ENCODE peak calls at places on chromosomes 6 and 20, in eight cellular contexts. One of them, this sample, is unnamed.

GRCh38 chr6:137698636-137699035 is 168.4 kb upstream of the TNFAIP3 start:
- DNase-seq in ovary: no peak
- DNase-seq in heart left ventricle: no peak
- DNase-seq in body of pancreas: no peak
- DNase-seq in stomach: no peak
- DNase-seq in adrenal gland: peak; percentile 30
- DNase-seq in lower leg skin: peak; percentile 35
- DNase-seq in transverse colon: peak; percentile 15
- DNase-seq in this sample: no peak

GRCh38 chr20:10074513-10074912 is 39.7 kb downstream of the ANKEF1 start:
- DNase-seq in ovary: no peak
- DNase-seq in heart left ventricle: no peak
- DNase-seq in body of pancreas: peak; percentile 54
- DNase-seq in stomach: no peak
- DNase-seq in adrenal gland: peak; percentile 80
- DNase-seq in lower leg skin: peak; percentile 51
- DNase-seq in transverse colon: no peak
- DNase-seq in this sample: no peak

GRCh38 chr6:22302828-22303227 is 6.0 kb upstream of the PRL start:
- DNase-seq in ovary: no peak
- DNase-seq in heart left ventricle: no peak
- DNase-seq in body of pancreas: no peak
- DNase-seq in stomach: no peak
- DNase-seq in adrenal gland: no peak
- DNase-seq in lower leg skin: no peak
- DNase-seq in transverse colon: no peak
- DNase-seq in this sample: no peak

GRCh38 chr20:58102744-58103516 is 125.5 kb downstream of the ANKRD60 start:
- DNase-seq in ovary: no peak
- DNase-seq in heart left ventricle: no peak
- DNase-seq in body of pancreas: no peak
- DNase-seq in stomach: no peak
- DNase-seq in adrenal gland: no peak
- DNase-seq in lower leg skin: no peak
- DNase-seq in transverse colon: no peak
- DNase-seq in this sample: no peak

GRCh38 chr6:37131104-37131959 is 38.6 kb upstream of the PIM1 start:
- DNase-seq in ovary: no peak
- DNase-seq in heart left ventricle: peak; percentile 75
- DNase-seq in body of pancreas: peak; percentile 29
- DNase-seq in stomach: peak; percentile 58
- DNase-seq in adrenal gland: peak; percentile 76
- DNase-seq in lower leg skin: no peak
- DNase-seq in transverse colon: peak; percentile 70
- DNase-seq in this sample: peak; percentile 38

GRCh38 chr6:24394777-24395437 is 7.8 kb upstream of the MRS2 start:
- DNase-seq in ovary: no peak
- DNase-seq in heart left ventricle: no peak
- DNase-seq in body of pancreas: no peak
- DNase-seq in stomach: no peak
- DNase-seq in adrenal gland: no peak
- DNase-seq in lower leg skin: no peak
- DNase-seq in transverse colon: no peak
- DNase-seq in this sample: no peak

GRCh38 chr6:116969211-116969863 is 92.3 kb downstream of the RFX6 start:
- DNase-seq in ovary: no peak
- DNase-seq in heart left ventricle: no peak
- DNase-seq in body of pancreas: peak; percentile 42
- DNase-seq in stomach: peak; percentile 26
- DNase-seq in adrenal gland: peak; percentile 36
- DNase-seq in lower leg skin: no peak
- DNase-seq in transverse colon: peak; percentile 14
- DNase-seq in this sample: peak; percentile 41

GRCh38 chr20:49132995-49133451 is 55.1 kb downstream of the STAU1 start:
- DNase-seq in ovary: peak; percentile 46
- DNase-seq in heart left ventricle: no peak
- DNase-seq in body of pancreas: peak; percentile 33
- DNase-seq in stomach: no peak
- DNase-seq in adrenal gland: peak; percentile 12
- DNase-seq in lower leg skin: peak; percentile 21
- DNase-seq in transverse colon: no peak
- DNase-seq in this sample: peak; percentile 61

GRCh38 chr6:81838724-81839425 is 86.4 kb upstream of the TENT5A start:
- DNase-seq in ovary: no peak
- DNase-seq in heart left ventricle: no peak
- DNase-seq in body of pancreas: no peak
- DNase-seq in stomach: no peak
- DNase-seq in adrenal gland: no peak
- DNase-seq in lower leg skin: no peak
- DNase-seq in transverse colon: no peak
- DNase-seq in this sample: no peak

GRCh38 chr20:59966428-59966827 is 8.2 kb downstream of the CDH26 start:
- DNase-seq in ovary: no peak
- DNase-seq in heart left ventricle: no peak
- DNase-seq in body of pancreas: no peak
- DNase-seq in stomach: no peak
- DNase-seq in adrenal gland: no peak
- DNase-seq in lower leg skin: no peak
- DNase-seq in transverse colon: no peak
- DNase-seq in this sample: no peak

GRCh38 chr6:1589208-1589607 is 20.5 kb upstream of the FOXC1 start:
- DNase-seq in ovary: no peak
- DNase-seq in heart left ventricle: no peak
- DNase-seq in body of pancreas: no peak
- DNase-seq in stomach: no peak
- DNase-seq in adrenal gland: no peak
- DNase-seq in lower leg skin: no peak
- DNase-seq in transverse colon: peak; percentile 41
- DNase-seq in this sample: no peak

GRCh38 chr6:28522594-28523557 is 2.8 kb upstream of the GPX5 start:
- DNase-seq in ovary: no peak
- DNase-seq in heart left ventricle: no peak
- DNase-seq in body of pancreas: no peak
- DNase-seq in stomach: no peak
- DNase-seq in adrenal gland: no peak
- DNase-seq in lower leg skin: no peak
- DNase-seq in transverse colon: no peak
- DNase-seq in this sample: no peak

GRCh38 chr20:17904027-17904426 is 64.6 kb downstream of the SNX5 start:
- DNase-seq in ovary: no peak
- DNase-seq in heart left ventricle: no peak
- DNase-seq in body of pancreas: no peak
- DNase-seq in stomach: no peak
- DNase-seq in adrenal gland: no peak
- DNase-seq in lower leg skin: no peak
- DNase-seq in transverse colon: no peak
- DNase-seq in this sample: no peak

GRCh38 chr6:132354517-132355167 is 46.6 kb downstream of the MOXD1 start:
- DNase-seq in ovary: no peak
- DNase-seq in heart left ventricle: no peak
- DNase-seq in body of pancreas: no peak
- DNase-seq in stomach: peak; percentile 44
- DNase-seq in adrenal gland: no peak
- DNase-seq in lower leg skin: no peak
- DNase-seq in transverse colon: peak; percentile 70
- DNase-seq in this sample: no peak

GRCh38 chr6:157669747-157670216 is 153.3 kb upstream of the SNX9 start:
- DNase-seq in ovary: peak; percentile 85
- DNase-seq in heart left ventricle: peak; percentile 91
- DNase-seq in body of pancreas: peak; percentile 50
- DNase-seq in stomach: peak; percentile 82
- DNase-seq in adrenal gland: peak; percentile 46
- DNase-seq in lower leg skin: peak; percentile 78
- DNase-seq in transverse colon: peak; percentile 79
- DNase-seq in this sample: peak; percentile 63

GRCh38 chr6:87105823-87106222 is 10.9 kb upstream of the CGA start:
- DNase-seq in ovary: no peak
- DNase-seq in heart left ventricle: no peak
- DNase-seq in body of pancreas: no peak
- DNase-seq in stomach: no peak
- DNase-seq in adrenal gland: no peak
- DNase-seq in lower leg skin: no peak
- DNase-seq in transverse colon: no peak
- DNase-seq in this sample: no peak

GRCh38 chr20:46219190-46219589 is 89.1 kb downstream of the CDH22 start:
- DNase-seq in ovary: no peak
- DNase-seq in heart left ventricle: no peak
- DNase-seq in body of pancreas: no peak
- DNase-seq in stomach: no peak
- DNase-seq in adrenal gland: no peak
- DNase-seq in lower leg skin: no peak
- DNase-seq in transverse colon: no peak
- DNase-seq in this sample: no peak

GRCh38 chr20:46221271-46221670 is 87.0 kb downstream of the CDH22 start:
- DNase-seq in ovary: no peak
- DNase-seq in heart left ventricle: no peak
- DNase-seq in body of pancreas: no peak
- DNase-seq in stomach: no peak
- DNase-seq in adrenal gland: no peak
- DNase-seq in lower leg skin: no peak
- DNase-seq in transverse colon: no peak
- DNase-seq in this sample: no peak

GRCh38 chr20:46222521-46223007 is 85.7 kb downstream of the CDH22 start:
- DNase-seq in ovary: peak; percentile 89
- DNase-seq in heart left ventricle: peak; percentile 81
- DNase-seq in body of pancreas: peak; percentile 54
- DNase-seq in stomach: peak; percentile 75
- DNase-seq in adrenal gland: no peak
- DNase-seq in lower leg skin: no peak
- DNase-seq in transverse colon: no peak
- DNase-seq in this sample: peak; percentile 46

GRCh38 chr20:46219920-46220319 is 88.4 kb downstream of the CDH22 start:
- DNase-seq in ovary: no peak
- DNase-seq in heart left ventricle: no peak
- DNase-seq in body of pancreas: no peak
- DNase-seq in stomach: no peak
- DNase-seq in adrenal gland: no peak
- DNase-seq in lower leg skin: no peak
- DNase-seq in transverse colon: no peak
- DNase-seq in this sample: no peak

GRCh38 chr20:46220808-46221207 is 87.5 kb downstream of the CDH22 start:
- DNase-seq in ovary: no peak
- DNase-seq in heart left ventricle: no peak
- DNase-seq in body of pancreas: peak; percentile 39
- DNase-seq in stomach: no peak
- DNase-seq in adrenal gland: no peak
- DNase-seq in lower leg skin: no peak
- DNase-seq in transverse colon: no peak
- DNase-seq in this sample: no peak
- TF ChIP-seq POLR2A in ovary: no peak
- TF ChIP-seq POLR2A in heart left ventricle: no peak
- TF ChIP-seq POLR2A in body of pancreas: no peak
- TF ChIP-seq POLR2A in stomach: no peak
- TF ChIP-seq POLR2A in adrenal gland: no peak
- TF ChIP-seq POLR2A in lower leg skin: no peak
- TF ChIP-seq POLR2A in transverse colon: no peak
- TF ChIP-seq POLR2A in this sample: no peak

GRCh38 chr20:34535301-34535840 is 19.1 kb downstream of the DYNLRB1 start:
- DNase-seq in ovary: no peak
- DNase-seq in heart left ventricle: no peak
- DNase-seq in body of pancreas: no peak
- DNase-seq in stomach: no peak
- DNase-seq in adrenal gland: no peak
- DNase-seq in lower leg skin: no peak
- DNase-seq in transverse colon: no peak
- DNase-seq in this sample: no peak
- TF ChIP-seq POLR2A in ovary: no peak
- TF ChIP-seq POLR2A in heart left ventricle: no peak
- TF ChIP-seq POLR2A in body of pancreas: no peak
- TF ChIP-seq POLR2A in stomach: no peak
- TF ChIP-seq POLR2A in adrenal gland: no peak
- TF ChIP-seq POLR2A in lower leg skin: no peak
- TF ChIP-seq POLR2A in transverse colon: no peak
- TF ChIP-seq POLR2A in this sample: no peak

DNA sequence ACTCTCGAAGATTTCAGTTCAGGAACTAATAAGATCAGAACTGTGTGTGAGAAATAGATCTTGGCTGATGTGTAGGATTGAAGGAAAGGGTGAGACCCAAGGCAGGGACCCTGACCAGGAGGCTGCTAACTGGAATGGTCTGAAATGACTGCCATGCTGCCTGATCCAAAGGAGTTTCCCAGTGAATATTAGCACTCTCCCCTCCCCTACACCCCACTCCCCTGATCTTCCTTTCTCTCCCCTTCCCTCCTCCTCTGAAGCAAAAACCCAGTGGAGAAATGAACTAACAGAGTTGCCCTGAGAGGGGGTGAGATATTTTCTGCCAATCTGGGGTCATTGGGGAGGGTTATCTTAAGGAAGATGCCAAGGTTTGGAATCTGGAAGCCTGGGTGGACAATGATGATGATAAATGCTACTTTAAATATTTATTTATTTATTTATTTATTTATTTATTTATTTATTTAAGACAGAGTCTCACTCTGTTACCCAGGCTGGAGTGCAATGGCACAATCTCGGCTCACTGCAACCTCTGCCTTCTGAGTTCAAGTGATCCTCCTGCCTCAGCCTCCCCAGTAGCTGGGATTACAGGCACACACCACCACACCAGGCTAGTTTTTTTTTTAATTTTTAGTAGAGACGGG is 371.0 kb upstream of the CHD6 start:
- DNase-seq in ovary: no peak
- DNase-seq in heart left ventricle: no peak
- DNase-seq in body of pancreas: no peak
- DNase-seq in stomach: no peak
- DNase-seq in adrenal gland: no peak
- DNase-seq in lower leg skin: no peak
- DNase-seq in transverse colon: no peak
- DNase-seq in this sample: no peak
- TF ChIP-seq POLR2A in ovary: no peak
- TF ChIP-seq POLR2A in heart left ventricle: no peak
- TF ChIP-seq POLR2A in body of pancreas: no peak
- TF ChIP-seq POLR2A in stomach: no peak
- TF ChIP-seq POLR2A in adrenal gland: no peak
- TF ChIP-seq POLR2A in lower leg skin: no peak
- TF ChIP-seq POLR2A in transverse colon: no peak
- TF ChIP-seq POLR2A in this sample: no peak

GRCh38 chr6:119134752-119135151 is 56.3 kb upstream of the FAM184A start:
- DNase-seq in ovary: no peak
- DNase-seq in heart left ventricle: no peak
- DNase-seq in body of pancreas: no peak
- DNase-seq in stomach: no peak
- DNase-seq in adrenal gland: no peak
- DNase-seq in lower leg skin: no peak
- DNase-seq in transverse colon: no peak
- DNase-seq in this sample: no peak

GRCh38 chr6:119140471-119141165 is 62.2 kb upstream of the FAM184A start:
- DNase-seq in ovary: no peak
- DNase-seq in heart left ventricle: no peak
- DNase-seq in body of pancreas: no peak
- DNase-seq in stomach: no peak
- DNase-seq in adrenal gland: no peak
- DNase-seq in lower leg skin: no peak
- DNase-seq in transverse colon: no peak
- DNase-seq in this sample: no peak

GRCh38 chr6:119133400-119133799 is 54.9 kb upstream of the FAM184A start:
- DNase-seq in ovary: no peak
- DNase-seq in heart left ventricle: no peak
- DNase-seq in body of pancreas: no peak
- DNase-seq in stomach: no peak
- DNase-seq in adrenal gland: no peak
- DNase-seq in lower leg skin: no peak
- DNase-seq in transverse colon: no peak
- DNase-seq in this sample: no peak

GRCh38 chr6:119138906-119139541 is 60.6 kb upstream of the FAM184A start:
- DNase-seq in ovary: no peak
- DNase-seq in heart left ventricle: no peak
- DNase-seq in body of pancreas: no peak
- DNase-seq in stomach: no peak
- DNase-seq in adrenal gland: no peak
- DNase-seq in lower leg skin: no peak
- DNase-seq in transverse colon: no peak
- DNase-seq in this sample: no peak

GRCh38 chr6:119137194-119138072 is 59.0 kb upstream of the FAM184A start:
- DNase-seq in ovary: no peak
- DNase-seq in heart left ventricle: no peak
- DNase-seq in body of pancreas: no peak
- DNase-seq in stomach: no peak
- DNase-seq in adrenal gland: peak; percentile 59
- DNase-seq in lower leg skin: peak; percentile 49
- DNase-seq in transverse colon: no peak
- DNase-seq in this sample: peak; percentile 26
- TF ChIP-seq POLR2A in ovary: no peak
- TF ChIP-seq POLR2A in heart left ventricle: no peak
- TF ChIP-seq POLR2A in body of pancreas: no peak
- TF ChIP-seq POLR2A in stomach: no peak
- TF ChIP-seq POLR2A in adrenal gland: no peak
- TF ChIP-seq POLR2A in lower leg skin: no peak
- TF ChIP-seq POLR2A in transverse colon: no peak
- TF ChIP-seq POLR2A in this sample: no peak

This sample was measured in prostate gland.